ENCODE peak calls at places on chromosomes 5 and 9, in nine cellular contexts. W is DMS153; N is SK-N-MC; T is stimulated activated CD4-positive, alpha-beta T cell treated with anti-CD3 and anti-CD28 coated beads, Interleukin-4, amount 100 ng/mL, for 48 hours; A is activated CD8-positive, alpha-beta memory T cell treated with anti-CD3 and anti-CD28 coated beads for 24 hours; X is AG20443; B is cardiac muscle cell; R is NCI-H748 treated with DMSO at 0.1 percent for 48 hours; C is NCI-H345. S is an unnamed sample.

GRCh38 chr9:138022121-138022741 is 144.6 kb downstream of the CACNA1B start:
- DNase-seq in W (no peak), N (no peak), T (no peak), A (peak), X (peak), B (peak), R (peak), C (peak), S (peak)

GRCh38 chr9:119375892-119376291 is 6.7 kb upstream of the BRINP1 start:
- DNase-seq in W (peak), N (peak), T (no peak), A (no peak), X (peak), B (peak), R (peak), C (peak), S (no peak)

GRCh38 chr9:85228111-85228855 is 513.5 kb downstream of the AGTPBP1 start:
- DNase-seq in W (no peak), N (no peak), T (no peak), A (no peak), X (no peak), B (no peak), R (no peak), C (no peak), S (no peak)

GRCh38 chr5:157502143-157502647 is 42.2 kb downstream of the NIPAL4 start:
- DNase-seq in W (no peak), N (no peak), T (no peak), A (no peak), X (no peak), B (no peak), R (no peak), C (no peak), S (no peak)

GRCh38 chr5:14108170-14108996 is 34.8 kb upstream of the TRIO start:
- DNase-seq in W (no peak), N (peak), T (peak), A (no peak), X (peak), B (peak), R (peak), C (peak), S (no peak)

GRCh38 chr5:132087176-132087575 is 13.6 kb downstream of the CSF2 start:
- DNase-seq in W (no peak), N (no peak), T (no peak), A (no peak), X (no peak), B (no peak), R (no peak), C (no peak), S (no peak)

GRCh38 chr5:14741721-14742426 is 77.4 kb downstream of the OTULIN start:
- DNase-seq in W (no peak), N (no peak), T (no peak), A (no peak), X (no peak), B (no peak), R (peak), C (peak), S (no peak)

GRCh38 chr9:130172858-130173461 is 756 bp downstream of the NCS1 start:
- DNase-seq in W (no peak), N (no peak), T (peak), A (peak), X (peak), B (peak), R (no peak), C (peak), S (no peak)

GRCh38 chr9:93231121-93231694 is 47.3 kb downstream of the WNK2 start:
- DNase-seq in W (no peak), N (no peak), T (no peak), A (no peak), X (no peak), B (no peak), R (no peak), C (peak), S (no peak)

GRCh38 chr5:135913713-135914626 is 18.3 kb upstream of the IL9 start:
- DNase-seq in W (no peak), N (no peak), T (no peak), A (no peak), X (no peak), B (no peak), R (no peak), C (no peak), S (no peak)

GRCh38 chr9:75962186-75963036 is 71.9 kb downstream of the PCSK5 start:
- DNase-seq in W (no peak), N (no peak), T (no peak), A (no peak), X (peak), B (no peak), R (no peak), C (peak), S (no peak)

GRCh38 chr5:62305358-62305714 is 670 bp upstream of the KIF2A start:
- DNase-seq in W (no peak), N (no peak), T (no peak), A (no peak), X (no peak), B (peak), R (no peak), C (no peak), S (no peak)